ENCODE peak calls at places on chromosomes 16 and 17, in eight cellular contexts. G is HuH-7, K is HTR-8/SVneo, P is fibroblast of mammary gland, L is brain pericyte, W is NCI-H2029, B is ureter, X is NCI-H1694 treated with DMSO at 0.1 percent for 48 hours. S is an unnamed sample.

GRCh38 chr16:48912360-48912759 is 302.4 kb upstream of the N4BP1 start:
- DNase-seq in W (no peak), L (no peak), G (no peak), P (no peak), K (no peak), B (no peak), X (no peak), S (no peak)

GRCh38 chr17:20852541-20853370 is 190.1 kb downstream of the USP22 start:
- DNase-seq in L (no peak), K (no peak), W (peak; percentile 7), X (peak; percentile 40), G (no peak), B (no peak), P (no peak), S (peak; percentile 57)

GRCh38 chr17:28570716-28571254 is 539 bp downstream of the PIGS start:
- DNase-seq in B (no peak), K (peak; percentile 45), L (no peak), W (peak; percentile 40), G (peak; percentile 56), X (no peak), P (no peak), S (peak; percentile 30)

GRCh38 chr17:64357191-64357981 is 33.3 kb downstream of the PECAM1 start:
- DNase-seq in W (peak; percentile 75), B (peak; percentile 70), G (no peak), K (peak; percentile 69), P (peak; percentile 100), L (peak; percentile 76), X (peak; percentile 95), S (no peak)

GRCh38 chr16:15457958-15458357 is 23.6 kb downstream of the BMERB1 start:
- DNase-seq in B (no peak), X (no peak), L (no peak), K (no peak), P (no peak), G (no peak), W (no peak), S (peak; percentile 36)

GRCh38 chr17:58822148-58823050 is 66.7 kb downstream of the PPM1E start:
- DNase-seq in X (peak; percentile 27), B (no peak), G (no peak), W (no peak), L (no peak), P (peak; percentile 15), K (no peak), S (no peak)

GRCh38 chr17:50186661-50187402 is 14.6 kb downstream of the COL1A1 start:
- DNase-seq in W (no peak), K (no peak), B (no peak), G (no peak), X (no peak), P (peak; percentile 72), L (no peak), S (no peak)

GRCh38 chr17:3986270-3986938 is 22.2 kb upstream of the ATP2A3 start:
- DNase-seq in L (no peak), X (no peak), G (no peak), W (no peak), B (no peak), K (no peak), P (no peak), S (no peak)

GRCh38 chr16:86076606-86077005 is 177.6 kb downstream of the IRF8 start:
- DNase-seq in G (no peak), B (no peak), X (no peak), W (no peak), P (no peak), L (no peak), K (no peak), S (no peak)

GRCh38 chr17:67181825-67182224 is 63.2 kb downstream of the HELZ start:
- DNase-seq in K (no peak), W (no peak), L (no peak), X (no peak), P (no peak), B (no peak), G (no peak), S (no peak)

GRCh38 chr17:7146115-7146514 is 31.5 kb upstream of the ASGR2 start:
- DNase-seq in P (no peak), W (no peak), L (no peak), G (no peak), B (no peak), K (no peak), X (no peak), S (no peak)

GRCh38 chr17:55706808-55707773 is 15.6 kb downstream of the TMEM100 start:
- DNase-seq in B (no peak), L (no peak), K (no peak), X (no peak), G (no peak), W (no peak), P (no peak), S (no peak)

GRCh38 chr17:48545022-48545376 is at the start of gene HOXB2:
- DNase-seq in L (no peak), W (peak; percentile 38), P (no peak), X (peak; percentile 48), K (peak; percentile 65), G (no peak), B (no peak), S (peak; percentile 67)

GRCh38 chr16:86834451-86835035 is 256.2 kb downstream of the FOXL1 start:
- DNase-seq in G (no peak), B (no peak), P (peak; percentile 71), K (peak; percentile 48), W (no peak), X (no peak), L (peak; percentile 51), S (peak; percentile 44)

GRCh38 chr17:77475012-77475976 is 334.5 kb downstream of the SEC14L1 start:
- DNase-seq in K (no peak), X (no peak), B (no peak), W (no peak), G (no peak), P (peak; percentile 91), L (peak; percentile 95), S (no peak)

GRCh38 chr16:27969574-27969973 is 93.9 kb downstream of the GSG1L start:
- DNase-seq in B (no peak), X (no peak), G (no peak), K (no peak), L (no peak), P (peak; percentile 49), W (no peak), S (no peak)

GRCh38 chr17:2101448-2102257 is 46.8 kb downstream of the HIC1 start:
- DNase-seq in B (peak; percentile 91), G (no peak), W (peak; percentile 71), P (no peak), L (no peak), X (no peak), K (no peak), S (peak; percentile 41)

GRCh38 chr16:83720981-83721380 is 86.8 kb upstream of the HSBP1 start:
- DNase-seq in W (peak; percentile 79), L (no peak), X (no peak), P (no peak), G (no peak), B (no peak), K (no peak), S (no peak)

GRCh38 chr17:65371702-65372101 is 189.7 kb downstream of the AXIN2 start:
- DNase-seq in X (no peak), G (no peak), L (no peak), P (no peak), K (no peak), W (peak; percentile 71), B (no peak), S (peak; percentile 28)

GRCh38 chr16:82671743-82672142 is 45.0 kb downstream of the CDH13 start:
- DNase-seq in W (no peak), P (no peak), L (no peak), G (no peak), B (no peak), X (no peak), K (no peak), S (no peak)